ENCODE peak calls at places on chromosome 18, in six cellular contexts. One of them, this sample, is unnamed.
A peak's percentile ranks its signal among the peaks of the same experiment; 100 is the strongest.

GRCh38 chr18:68445131-68445530 is 269.8 kb downstream of the TMX3 start:
- DNase-seq in stimulated activated CD4-positive, alpha-beta T cell treated with anti-CD3 and anti-CD28 coated beads, Interleukin-15, amount 100 ng/mL, for 1 hour: no peak
- DNase-seq in Right ventricle myocardium superior: no peak
- DNase-seq in NCI-H345: no peak
- DNase-seq in activated CD8-positive, alpha-beta memory T cell treated with anti-CD3 and anti-CD28 coated beads, Interleukin-2, amount 50 U/mL, for 48 hours: no peak
- DNase-seq in ELR: no peak
- DNase-seq in this sample: no peak

GRCh38 chr18:11005528-11005927 is 143.8 kb downstream of the PIEZO2 start:
- DNase-seq in stimulated activated CD4-positive, alpha-beta T cell treated with anti-CD3 and anti-CD28 coated beads, Interleukin-15, amount 100 ng/mL, for 1 hour: no peak
- DNase-seq in Right ventricle myocardium superior: no peak
- DNase-seq in NCI-H345: no peak
- DNase-seq in activated CD8-positive, alpha-beta memory T cell treated with anti-CD3 and anti-CD28 coated beads, Interleukin-2, amount 50 U/mL, for 48 hours: no peak
- DNase-seq in ELR: peak; percentile 70
- DNase-seq in this sample: no peak

GRCh38 chr18:79393181-79393598 is 2.5 kb upstream of the NFATC1 start:
- DNase-seq in stimulated activated CD4-positive, alpha-beta T cell treated with anti-CD3 and anti-CD28 coated beads, Interleukin-15, amount 100 ng/mL, for 1 hour: no peak
- DNase-seq in Right ventricle myocardium superior: peak; percentile 52
- DNase-seq in NCI-H345: peak; percentile 8
- DNase-seq in activated CD8-positive, alpha-beta memory T cell treated with anti-CD3 and anti-CD28 coated beads, Interleukin-2, amount 50 U/mL, for 48 hours: peak; percentile 65
- DNase-seq in ELR: peak; percentile 7
- DNase-seq in this sample: peak; percentile 75

GRCh38 chr18:74702951-74703350 is 105.3 kb downstream of the ZNF407 start:
- DNase-seq in stimulated activated CD4-positive, alpha-beta T cell treated with anti-CD3 and anti-CD28 coated beads, Interleukin-15, amount 100 ng/mL, for 1 hour: no peak
- DNase-seq in Right ventricle myocardium superior: no peak
- DNase-seq in NCI-H345: no peak
- DNase-seq in activated CD8-positive, alpha-beta memory T cell treated with anti-CD3 and anti-CD28 coated beads, Interleukin-2, amount 50 U/mL, for 48 hours: no peak
- DNase-seq in ELR: peak; percentile 3
- DNase-seq in this sample: no peak

GRCh38 chr18:77818328-77818727 is 568.7 kb downstream of the GALR1 start:
- DNase-seq in stimulated activated CD4-positive, alpha-beta T cell treated with anti-CD3 and anti-CD28 coated beads, Interleukin-15, amount 100 ng/mL, for 1 hour: no peak
- DNase-seq in Right ventricle myocardium superior: no peak
- DNase-seq in NCI-H345: no peak
- DNase-seq in activated CD8-positive, alpha-beta memory T cell treated with anti-CD3 and anti-CD28 coated beads, Interleukin-2, amount 50 U/mL, for 48 hours: no peak
- DNase-seq in ELR: no peak
- DNase-seq in this sample: no peak

GRCh38 chr18:3596324-3597158 is 146.6 kb downstream of the TGIF1 start:
- DNase-seq in stimulated activated CD4-positive, alpha-beta T cell treated with anti-CD3 and anti-CD28 coated beads, Interleukin-15, amount 100 ng/mL, for 1 hour: peak; percentile 14
- DNase-seq in Right ventricle myocardium superior: peak; percentile 70
- DNase-seq in NCI-H345: no peak
- DNase-seq in activated CD8-positive, alpha-beta memory T cell treated with anti-CD3 and anti-CD28 coated beads, Interleukin-2, amount 50 U/mL, for 48 hours: peak; percentile 70
- DNase-seq in ELR: peak; percentile 33
- DNase-seq in this sample: peak; percentile 85

GRCh38 chr18:49581369-49581768 is 19.5 kb downstream of the LIPG start:
- DNase-seq in stimulated activated CD4-positive, alpha-beta T cell treated with anti-CD3 and anti-CD28 coated beads, Interleukin-15, amount 100 ng/mL, for 1 hour: no peak
- DNase-seq in Right ventricle myocardium superior: no peak
- DNase-seq in NCI-H345: no peak
- DNase-seq in activated CD8-positive, alpha-beta memory T cell treated with anti-CD3 and anti-CD28 coated beads, Interleukin-2, amount 50 U/mL, for 48 hours: no peak
- DNase-seq in ELR: no peak
- DNase-seq in this sample: no peak

GRCh38 chr18:35525795-35526475 is 28.2 kb upstream of the INO80C start:
- DNase-seq in stimulated activated CD4-positive, alpha-beta T cell treated with anti-CD3 and anti-CD28 coated beads, Interleukin-15, amount 100 ng/mL, for 1 hour: no peak
- DNase-seq in Right ventricle myocardium superior: no peak
- DNase-seq in NCI-H345: peak; percentile 7
- DNase-seq in activated CD8-positive, alpha-beta memory T cell treated with anti-CD3 and anti-CD28 coated beads, Interleukin-2, amount 50 U/mL, for 48 hours: no peak
- DNase-seq in ELR: no peak
- DNase-seq in this sample: no peak

GRCh38 chr18:5238371-5238758 is 41.3 kb upstream of the AKAIN1 start:
- DNase-seq in stimulated activated CD4-positive, alpha-beta T cell treated with anti-CD3 and anti-CD28 coated beads, Interleukin-15, amount 100 ng/mL, for 1 hour: peak; percentile 26
- DNase-seq in Right ventricle myocardium superior: peak; percentile 57
- DNase-seq in NCI-H345: peak; percentile 38
- DNase-seq in activated CD8-positive, alpha-beta memory T cell treated with anti-CD3 and anti-CD28 coated beads, Interleukin-2, amount 50 U/mL, for 48 hours: peak; percentile 75
- DNase-seq in ELR: peak; percentile 45
- DNase-seq in this sample: peak; percentile 82

GRCh38 chr18:56028514-56028913 is 440.5 kb upstream of the TCF4 start:
- DNase-seq in stimulated activated CD4-positive, alpha-beta T cell treated with anti-CD3 and anti-CD28 coated beads, Interleukin-15, amount 100 ng/mL, for 1 hour: no peak
- DNase-seq in Right ventricle myocardium superior: no peak
- DNase-seq in NCI-H345: no peak
- DNase-seq in activated CD8-positive, alpha-beta memory T cell treated with anti-CD3 and anti-CD28 coated beads, Interleukin-2, amount 50 U/mL, for 48 hours: no peak
- DNase-seq in ELR: peak; percentile 14
- DNase-seq in this sample: no peak

GRCh38 chr18:13176847-13177246 is 41.7 kb upstream of the LDLRAD4 start:
- DNase-seq in stimulated activated CD4-positive, alpha-beta T cell treated with anti-CD3 and anti-CD28 coated beads, Interleukin-15, amount 100 ng/mL, for 1 hour: no peak
- DNase-seq in Right ventricle myocardium superior: no peak
- DNase-seq in NCI-H345: no peak
- DNase-seq in activated CD8-positive, alpha-beta memory T cell treated with anti-CD3 and anti-CD28 coated beads, Interleukin-2, amount 50 U/mL, for 48 hours: no peak
- DNase-seq in ELR: no peak
- DNase-seq in this sample: no peak

GRCh38 chr18:44548291-44549221 is 132.1 kb upstream of the SETBP1 start:
- DNase-seq in stimulated activated CD4-positive, alpha-beta T cell treated with anti-CD3 and anti-CD28 coated beads, Interleukin-15, amount 100 ng/mL, for 1 hour: no peak
- DNase-seq in Right ventricle myocardium superior: peak; percentile 46
- DNase-seq in NCI-H345: no peak
- DNase-seq in activated CD8-positive, alpha-beta memory T cell treated with anti-CD3 and anti-CD28 coated beads, Interleukin-2, amount 50 U/mL, for 48 hours: no peak
- DNase-seq in ELR: no peak
- DNase-seq in this sample: no peak

GRCh38 chr18:35915056-35915455 is 57.4 kb upstream of the RMP24 start:
- DNase-seq in stimulated activated CD4-positive, alpha-beta T cell treated with anti-CD3 and anti-CD28 coated beads, Interleukin-15, amount 100 ng/mL, for 1 hour: no peak
- DNase-seq in Right ventricle myocardium superior: no peak
- DNase-seq in NCI-H345: no peak
- DNase-seq in activated CD8-positive, alpha-beta memory T cell treated with anti-CD3 and anti-CD28 coated beads, Interleukin-2, amount 50 U/mL, for 48 hours: no peak
- DNase-seq in ELR: no peak
- DNase-seq in this sample: no peak

GRCh38 chr18:58911766-58912165 is 47.1 kb downstream of the ZNF532 start:
- DNase-seq in stimulated activated CD4-positive, alpha-beta T cell treated with anti-CD3 and anti-CD28 coated beads, Interleukin-15, amount 100 ng/mL, for 1 hour: no peak
- DNase-seq in Right ventricle myocardium superior: no peak
- DNase-seq in NCI-H345: no peak
- DNase-seq in activated CD8-positive, alpha-beta memory T cell treated with anti-CD3 and anti-CD28 coated beads, Interleukin-2, amount 50 U/mL, for 48 hours: no peak
- DNase-seq in ELR: no peak
- DNase-seq in this sample: no peak

GRCh38 chr18:57943723-57944122 is 100.3 kb upstream of the NEDD4L start:
- DNase-seq in stimulated activated CD4-positive, alpha-beta T cell treated with anti-CD3 and anti-CD28 coated beads, Interleukin-15, amount 100 ng/mL, for 1 hour: no peak
- DNase-seq in Right ventricle myocardium superior: no peak
- DNase-seq in NCI-H345: no peak
- DNase-seq in activated CD8-positive, alpha-beta memory T cell treated with anti-CD3 and anti-CD28 coated beads, Interleukin-2, amount 50 U/mL, for 48 hours: no peak
- DNase-seq in ELR: peak; percentile 72
- DNase-seq in this sample: no peak

GRCh38 chr18:12597775-12598174 is 60.1 kb downstream of the SPIRE1 start:
- DNase-seq in stimulated activated CD4-positive, alpha-beta T cell treated with anti-CD3 and anti-CD28 coated beads, Interleukin-15, amount 100 ng/mL, for 1 hour: no peak
- DNase-seq in Right ventricle myocardium superior: no peak
- DNase-seq in NCI-H345: no peak
- DNase-seq in activated CD8-positive, alpha-beta memory T cell treated with anti-CD3 and anti-CD28 coated beads, Interleukin-2, amount 50 U/mL, for 48 hours: no peak
- DNase-seq in ELR: peak; percentile 97
- DNase-seq in this sample: no peak